ENCODE peak calls at places on chromosome 13, in six cellular contexts. One of them, this sample, is unnamed. For H3K9me3, the result is how much of the 10 kb centered on the place peaks cover.

GRCh38 chr13:106524108-106524507 is 11.4 kb downstream of the EFNB2 start:
- DNase-seq in fibroblast of lung: no peak
- DNase-seq in esophagus squamous epithelium: no peak
- DNase-seq in AG04450: no peak
- DNase-seq in heart left ventricle: no peak
- DNase-seq in tibial nerve: no peak
- DNase-seq in this sample: no peak

GRCh38 chr13:40146063-40146462 is 490.6 kb downstream of the COG6 start:
- DNase-seq in AG04450: no peak
- DNase-seq in tibial nerve: no peak
- DNase-seq in heart left ventricle: no peak
- DNase-seq in esophagus squamous epithelium: no peak
- DNase-seq in fibroblast of lung: no peak
- DNase-seq in this sample: no peak

GRCh38 chr13:66528139-66528538 is 702.0 kb downstream of the PCDH9 start:
- DNase-seq in esophagus squamous epithelium: no peak
- DNase-seq in heart left ventricle: no peak
- DNase-seq in tibial nerve: no peak
- DNase-seq in fibroblast of lung: no peak
- DNase-seq in AG04450: no peak
- DNase-seq in this sample: no peak

GRCh38 chr13:106391271-106391670 is 144.2 kb downstream of the EFNB2 start:
- DNase-seq in AG04450: no peak
- DNase-seq in esophagus squamous epithelium: no peak
- DNase-seq in heart left ventricle: no peak
- DNase-seq in fibroblast of lung: no peak
- DNase-seq in tibial nerve: no peak
- DNase-seq in this sample: no peak

GRCh38 chr13:44770951-44771350 is 194.8 kb upstream of the TSC22D1 start:
- DNase-seq in AG04450: no peak
- DNase-seq in heart left ventricle: no peak
- DNase-seq in tibial nerve: no peak
- DNase-seq in fibroblast of lung: no peak
- DNase-seq in esophagus squamous epithelium: no peak
- DNase-seq in this sample: no peak

GRCh38 chr13:110442946-110443632 is 118.4 kb downstream of the RAB20 start:
- DNase-seq in fibroblast of lung: peak
- DNase-seq in heart left ventricle: no peak
- DNase-seq in tibial nerve: no peak
- DNase-seq in esophagus squamous epithelium: no peak
- DNase-seq in AG04450: no peak
- DNase-seq in this sample: no peak

GRCh38 chr13:94233401-94233800 is 246.1 kb downstream of the DCT start:
- DNase-seq in fibroblast of lung: peak
- DNase-seq in heart left ventricle: no peak
- DNase-seq in tibial nerve: peak
- DNase-seq in AG04450: peak
- DNase-seq in esophagus squamous epithelium: no peak
- DNase-seq in this sample: no peak

GRCh38 chr13:44879452-44880058 is 109.7 kb downstream of the NUFIP1 start:
- DNase-seq in esophagus squamous epithelium: no peak
- DNase-seq in tibial nerve: no peak
- DNase-seq in heart left ventricle: no peak
- DNase-seq in fibroblast of lung: peak
- DNase-seq in AG04450: no peak
- DNase-seq in this sample: no peak

GRCh38 chr13:52738719-52739467 is 727 bp downstream of the CNMD start:
- DNase-seq in AG04450: no peak
- DNase-seq in heart left ventricle: no peak
- DNase-seq in fibroblast of lung: no peak
- DNase-seq in tibial nerve: no peak
- DNase-seq in esophagus squamous epithelium: no peak
- DNase-seq in this sample: no peak

GRCh38 chr13:101049166-101049850 is 367.0 kb downstream of the NALCN start:
- DNase-seq in heart left ventricle: no peak
- DNase-seq in tibial nerve: no peak
- DNase-seq in esophagus squamous epithelium: no peak
- DNase-seq in AG04450: no peak
- DNase-seq in fibroblast of lung: no peak
- DNase-seq in this sample: no peak

GRCh38 chr13:52029569-52029968 is 5.1 kb downstream of the UTP14C start:
- DNase-seq in AG04450: no peak
- DNase-seq in heart left ventricle: no peak
- DNase-seq in esophagus squamous epithelium: no peak
- DNase-seq in tibial nerve: no peak
- DNase-seq in fibroblast of lung: no peak
- DNase-seq in this sample: peak

GRCh38 chr13:98866882-98867281 is 111.0 kb downstream of the DOCK9 start:
- DNase-seq in fibroblast of lung: no peak
- DNase-seq in tibial nerve: no peak
- DNase-seq in esophagus squamous epithelium: no peak
- DNase-seq in heart left ventricle: no peak
- DNase-seq in AG04450: no peak
- DNase-seq in this sample: no peak
- TF ChIP-seq CTCF in fibroblast of lung: no peak
- TF ChIP-seq CTCF in tibial nerve: no peak
- TF ChIP-seq CTCF in esophagus squamous epithelium: no peak
- TF ChIP-seq CTCF in heart left ventricle: no peak
- TF ChIP-seq CTCF in AG04450: peak
- TF ChIP-seq CTCF in this sample: no peak

DNA sequence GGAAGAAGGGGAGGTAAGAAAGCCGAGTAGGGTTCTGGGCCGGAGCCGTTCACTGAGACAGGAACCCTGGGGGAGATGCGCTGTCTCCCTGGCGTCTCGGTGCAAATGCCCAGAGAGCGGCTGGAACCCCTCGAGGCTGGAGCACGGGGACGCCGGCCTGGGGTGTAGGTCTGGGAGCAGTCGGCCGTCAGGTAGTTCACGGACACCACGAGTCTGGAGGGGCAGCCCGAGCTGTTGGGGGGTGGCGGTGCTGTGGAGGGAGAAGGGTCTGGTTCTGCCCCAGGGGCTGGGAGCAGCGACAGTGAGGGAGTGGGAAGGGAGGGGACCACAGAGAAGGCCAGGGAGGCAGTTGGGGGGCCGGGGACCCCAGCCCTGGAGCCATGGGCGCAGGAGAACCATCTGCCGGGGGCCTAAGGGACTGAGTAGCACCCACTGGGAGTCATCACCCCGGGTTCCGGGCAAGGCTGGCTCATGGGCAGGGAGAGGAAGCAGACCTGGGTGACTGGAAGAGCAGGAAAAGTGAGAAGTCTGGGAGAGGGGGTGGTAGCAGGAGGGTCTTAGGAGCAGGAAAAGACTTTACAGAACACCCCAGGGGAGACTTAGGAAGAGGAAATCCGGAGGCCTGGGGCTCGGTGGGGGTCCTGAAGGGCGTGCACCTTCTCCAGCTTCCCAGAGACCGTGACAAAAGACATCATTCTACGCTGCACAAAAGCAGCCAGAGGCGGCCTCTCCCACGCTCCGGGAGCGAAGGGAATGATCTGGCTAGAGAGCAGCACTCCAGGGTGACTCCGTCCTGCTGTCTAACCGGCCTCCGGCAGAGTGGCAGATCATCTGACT is 173.1 kb upstream of the SOX1 start:
- DNase-seq in fibroblast of lung: no peak
- DNase-seq in AG04450: no peak
- DNase-seq in tibial nerve: no peak
- DNase-seq in esophagus squamous epithelium: no peak
- DNase-seq in heart left ventricle: no peak
- DNase-seq in this sample: no peak
- H3K4me3 ChIP-seq in fibroblast of lung: no peak
- H3K4me3 ChIP-seq in AG04450: no peak
- H3K4me3 ChIP-seq in tibial nerve: peak
- H3K4me3 ChIP-seq in esophagus squamous epithelium: no peak
- H3K4me3 ChIP-seq in heart left ventricle: no peak
- H3K4me3 ChIP-seq in this sample: no peak

GRCh38 chr13:75771818-75772217 is 135.7 kb downstream of the LMO7 start:
- DNase-seq in heart left ventricle: no peak
- DNase-seq in AG04450: peak
- DNase-seq in tibial nerve: no peak
- DNase-seq in fibroblast of lung: peak
- DNase-seq in esophagus squamous epithelium: no peak
- DNase-seq in this sample: no peak

GRCh38 chr13:75774176-75774575 is 138.0 kb downstream of the LMO7 start:
- DNase-seq in heart left ventricle: no peak
- DNase-seq in esophagus squamous epithelium: no peak
- DNase-seq in fibroblast of lung: peak
- DNase-seq in tibial nerve: no peak
- DNase-seq in AG04450: no peak
- DNase-seq in this sample: no peak

GRCh38 chr13:75779393-75779792 is 143.3 kb downstream of the LMO7 start:
- DNase-seq in tibial nerve: no peak
- DNase-seq in fibroblast of lung: no peak
- DNase-seq in esophagus squamous epithelium: no peak
- DNase-seq in heart left ventricle: no peak
- DNase-seq in AG04450: no peak
- DNase-seq in this sample: no peak

DNA sequence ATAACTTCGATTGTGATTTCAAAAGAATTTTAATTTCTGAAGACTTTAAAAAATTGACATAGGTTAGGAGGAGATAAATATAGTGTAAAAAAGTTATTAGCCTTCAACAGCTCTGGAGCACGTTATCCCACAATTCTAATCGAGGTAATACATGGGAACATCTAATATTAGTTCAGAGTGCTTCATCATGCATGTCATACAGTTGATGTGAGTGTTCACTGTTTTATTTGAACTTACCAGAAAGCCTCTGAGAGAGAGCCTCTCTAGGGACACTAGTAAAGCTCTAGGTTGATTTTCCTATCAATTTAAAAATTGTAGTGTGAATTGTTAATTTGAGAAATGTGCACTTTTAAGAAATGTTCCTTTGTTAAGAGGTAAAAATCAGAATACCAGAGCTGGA is 140.4 kb downstream of the LMO7 start:
- DNase-seq in fibroblast of lung: no peak
- DNase-seq in esophagus squamous epithelium: no peak
- DNase-seq in AG04450: no peak
- DNase-seq in tibial nerve: no peak
- DNase-seq in heart left ventricle: no peak
- DNase-seq in this sample: no peak
- H3K9me3 ChIP-seq in fibroblast of lung: under half
- H3K9me3 ChIP-seq in esophagus squamous epithelium: under half
- H3K9me3 ChIP-seq in AG04450: under half
- H3K9me3 ChIP-seq in tibial nerve: under half
- H3K9me3 ChIP-seq in heart left ventricle: under half
- H3K9me3 ChIP-seq in this sample: under half

DNA sequence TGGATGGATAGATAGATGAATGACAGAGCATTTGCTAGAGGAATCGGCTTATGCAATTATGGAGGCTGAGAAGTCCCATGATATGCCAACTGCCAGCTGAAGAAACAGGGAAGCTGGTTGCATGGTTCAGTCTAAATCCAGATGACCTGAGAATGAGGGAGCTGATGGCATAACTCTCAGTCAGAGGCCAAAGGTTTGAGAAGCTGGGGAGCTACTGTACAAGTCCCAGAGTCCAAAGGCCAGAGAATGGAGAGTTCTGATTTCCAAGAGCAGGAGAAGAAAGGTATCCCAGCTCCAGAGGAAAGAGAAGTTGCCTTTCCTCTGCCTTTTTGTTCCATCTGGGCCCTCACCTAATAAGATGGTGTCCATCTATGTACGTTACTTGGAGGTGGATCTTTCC is 108.3 kb downstream of the CDK8 start:
- DNase-seq in fibroblast of lung: no peak
- DNase-seq in heart left ventricle: no peak
- DNase-seq in tibial nerve: no peak
- DNase-seq in esophagus squamous epithelium: no peak
- DNase-seq in AG04450: no peak
- DNase-seq in this sample: no peak
- TF ChIP-seq CTCF in fibroblast of lung: no peak
- TF ChIP-seq CTCF in heart left ventricle: no peak
- TF ChIP-seq CTCF in tibial nerve: no peak
- TF ChIP-seq CTCF in esophagus squamous epithelium: no peak
- TF ChIP-seq CTCF in AG04450: no peak
- TF ChIP-seq CTCF in this sample: no peak